ENCODE peak calls at places on chromosomes 1 and 21, in seven cellular contexts. U is left lung, C is GM13977, Y is GM19239, G is EH, H is endothelial cell, Z is thoracic aorta. B is an unnamed sample.

GRCh38 chr1:216723274-216723780 is at the start of gene ESRRG:
- DNase-seq in U (peak), C (no peak), Y (no peak), G (peak), H (peak), Z (no peak), B (peak)

GRCh38 chr1:67270569-67270968 is 37.1 kb upstream of the IL12RB2 start:
- DNase-seq in U (no peak), C (no peak), Y (no peak), G (no peak), H (no peak), Z (no peak), B (no peak)

GRCh38 chr1:96492236-96492635 is 229.3 kb upstream of the PTBP2 start:
- DNase-seq in U (no peak), C (no peak), Y (no peak), G (no peak), H (no peak), Z (no peak), B (no peak)

GRCh38 chr1:61264825-61265242 is 182.5 kb downstream of the NFIA start:
- DNase-seq in U (no peak), C (no peak), Y (no peak), G (no peak), H (no peak), Z (no peak), B (no peak)

GRCh38 chr21:20418353-20418752 is 579.9 kb upstream of the NCAM2 start:
- DNase-seq in U (no peak), C (no peak), Y (no peak), G (no peak), H (no peak), Z (no peak), B (no peak)

GRCh38 chr1:21849909-21850576 is 38.0 kb downstream of the LDLRAD2 start:
- DNase-seq in U (no peak), C (no peak), Y (no peak), G (no peak), H (no peak), Z (no peak), B (no peak)

GRCh38 chr1:220880726-220881506 is 1.7 kb downstream of the HLX start:
- DNase-seq in U (peak), C (peak), Y (no peak), G (peak), H (no peak), Z (no peak), B (peak)

GRCh38 chr1:38475624-38476005 is 384.0 kb downstream of the RRAGC start:
- DNase-seq in U (no peak), C (no peak), Y (no peak), G (no peak), H (no peak), Z (no peak), B (no peak)

GRCh38 chr1:7265771-7266371 is 480.6 kb downstream of the CAMTA1 start:
- DNase-seq in U (no peak), C (peak), Y (peak), G (peak), H (no peak), Z (no peak), B (no peak)